ENCODE peak calls at places on chromosomes 16 and 17, in eight cellular contexts. I is Calu3; C is OCI-LY7; E is tibial artery; P is cardiac fibroblast; S is omental fat pad; N is SK-N-SH; B is CD8-positive, alpha-beta T cell. Q is an unnamed sample.

GRCh38 chr16:7313170-7313569 is 19.5 kb upstream of the RBFOX1 start:
- DNase-seq in I (no peak), C (peak; percentile 1), E (no peak), P (no peak), S (no peak), N (peak; percentile 43), B (no peak), Q (no peak)

GRCh38 chr17:7650509-7651096 is at the start of gene ATP1B2:
- DNase-seq in I (peak; percentile 24), C (peak; percentile 41), E (peak; percentile 59), P (peak; percentile 51), S (peak; percentile 58), N (peak; percentile 95), B (peak; percentile 74), Q (peak; percentile 68)

GRCh38 chr17:75130632-75131277 is 787 bp downstream of the NT5C start:
- DNase-seq in I (peak; percentile 61), C (peak; percentile 82), E (no peak), P (peak; percentile 66), S (no peak), N (peak; percentile 91), B (peak; percentile 47), Q (no peak)

GRCh38 chr17:61307905-61308886 is 91.4 kb upstream of the TBX2 start:
- DNase-seq in I (no peak), C (no peak), E (no peak), P (peak; percentile 93), S (no peak), N (no peak), B (no peak), Q (no peak)

GRCh38 chr16:24652209-24652712 is 77.2 kb upstream of the TNRC6A start:
- DNase-seq in I (no peak), C (no peak), E (no peak), P (no peak), S (no peak), N (peak; percentile 30), B (no peak), Q (no peak)

GRCh38 chr16:83059237-83059636 is 432.5 kb downstream of the CDH13 start:
- DNase-seq in I (no peak), C (no peak), E (no peak), P (no peak), S (no peak), N (no peak), B (no peak), Q (no peak)

GRCh38 chr16:70778901-70779309 is 22.1 kb downstream of the VAC14 start:
- DNase-seq in I (no peak), C (no peak), E (peak; percentile 75), P (peak; percentile 88), S (peak; percentile 86), N (peak; percentile 66), B (no peak), Q (no peak)

GRCh38 chr17:44083250-44083849 is 12.8 kb downstream of the G6PC3 start:
- DNase-seq in I (peak; percentile 75), C (peak; percentile 13), E (no peak), P (no peak), S (no peak), N (peak; percentile 50), B (no peak), Q (no peak)

GRCh38 chr16:20704281-20704680 is 6.8 kb upstream of the ACSM1 start:
- DNase-seq in I (no peak), C (no peak), E (no peak), P (no peak), S (no peak), N (no peak), B (no peak), Q (no peak)

GRCh38 chr17:28407130-28407973 is 1.3 kb upstream of the SLC46A1 start:
- DNase-seq in I (no peak), C (no peak), E (no peak), P (no peak), S (no peak), N (no peak), B (no peak), Q (no peak)

GRCh38 chr17:74959826-74960738 is 12.5 kb downstream of the HID1 start:
- DNase-seq in I (no peak), C (no peak), E (no peak), P (no peak), S (no peak), N (no peak), B (no peak), Q (no peak)

GRCh38 chr17:74392848-74393247 is 25.5 kb downstream of the GPR142 start:
- DNase-seq in I (no peak), C (peak; percentile 54), E (no peak), P (no peak), S (no peak), N (no peak), B (no peak), Q (no peak)

DNA sequence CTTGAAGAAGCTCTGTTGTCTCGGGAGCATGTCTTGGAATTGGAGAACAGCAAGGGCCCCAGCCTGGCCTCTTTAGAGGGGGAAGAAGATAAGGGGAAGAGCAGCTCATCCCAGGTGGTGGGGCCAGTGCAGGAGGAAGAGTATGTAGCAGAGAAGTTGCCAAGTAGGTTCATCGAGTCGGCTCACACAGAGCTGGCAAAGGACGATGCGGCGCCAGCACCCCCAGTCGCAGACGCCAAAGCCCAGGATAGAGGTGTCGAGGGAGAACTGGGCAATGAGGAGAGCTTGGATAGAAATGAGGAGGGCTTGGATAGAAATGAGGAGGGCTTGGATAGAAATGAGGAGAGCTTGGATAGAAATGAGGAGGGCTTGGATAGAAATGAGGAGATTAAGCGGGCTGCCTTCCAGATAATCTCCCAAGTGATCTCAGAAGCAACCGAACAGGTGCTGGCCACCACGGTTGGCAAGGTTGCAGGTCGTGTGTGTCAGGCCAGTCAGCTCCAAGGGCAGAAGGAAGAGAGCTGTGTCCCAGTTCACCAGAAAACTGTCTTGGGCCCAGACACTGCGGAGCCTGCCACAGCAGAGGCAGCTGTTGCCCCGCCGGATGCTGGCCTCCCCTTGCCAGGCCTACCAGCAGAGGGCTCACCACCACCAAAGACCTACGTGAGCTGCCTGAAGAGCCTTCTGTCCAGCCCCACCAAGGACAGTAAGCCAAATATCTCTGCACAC is 21.2 kb downstream of the AKAP1 start:
- DNase-seq in I (peak; percentile 17), C (no peak), E (no peak), P (no peak), S (no peak), N (peak; percentile 52), B (no peak), Q (no peak)
- TF ChIP-seq CTCF in I (no peak), C (peak; percentile 61), E (no peak), P (peak; percentile 22), S (no peak), N (no peak), B (no peak), Q (no peak)

GRCh38 chr17:47948706-47949196 is 7.4 kb downstream of the PNPO start:
- DNase-seq in I (peak; percentile 45), C (no peak), E (no peak), P (no peak), S (no peak), N (no peak), B (no peak), Q (no peak)

GRCh38 chr17:47950448-47950847 is 7.2 kb downstream of the PRR15L start:
- DNase-seq in I (peak; percentile 84), C (no peak), E (no peak), P (no peak), S (no peak), N (no peak), B (no peak), Q (no peak)

GRCh38 chr17:47946929-47947397 is 5.6 kb downstream of the PNPO start:
- DNase-seq in I (peak; percentile 95), C (peak; percentile 71), E (peak; percentile 77), P (peak; percentile 85), S (peak; percentile 83), N (peak; percentile 86), B (peak; percentile 73), Q (peak; percentile 58)

GRCh38 chr17:47949951-47950350 is 7.7 kb downstream of the PRR15L start:
- DNase-seq in I (peak; percentile 57), C (peak; percentile 17), E (no peak), P (no peak), S (no peak), N (no peak), B (no peak), Q (no peak)

DNA sequence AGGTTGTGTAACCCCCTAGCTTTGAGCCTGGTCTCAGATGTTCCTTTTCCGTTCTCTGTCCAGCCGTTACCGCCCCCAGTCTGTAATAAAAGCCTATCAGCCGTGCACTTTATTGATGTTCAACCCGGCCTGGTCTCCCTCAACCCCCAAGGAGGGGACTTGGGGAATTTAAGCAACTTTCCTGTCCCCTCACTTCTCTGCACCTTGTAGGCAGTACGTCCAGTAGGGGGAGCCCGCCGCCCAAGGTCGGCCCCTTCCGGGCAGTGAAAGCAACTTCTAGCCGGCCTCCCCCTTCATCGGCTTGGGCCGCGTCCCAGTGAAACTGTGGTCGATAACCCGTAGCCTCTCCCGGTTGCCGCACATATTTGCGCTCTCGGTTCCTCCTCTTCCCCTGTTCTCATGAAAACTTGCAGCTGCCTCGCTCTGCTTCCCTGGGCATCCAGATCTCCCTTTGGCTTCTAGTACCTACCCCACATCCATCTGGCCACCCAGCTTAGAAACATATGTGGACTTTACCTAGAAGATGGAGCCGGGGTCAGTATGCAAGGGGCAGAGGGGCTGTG is 7.9 kb downstream of the PNPO start:
- DNase-seq in I (peak; percentile 99), C (peak; percentile 82), E (peak; percentile 80), P (peak; percentile 92), S (peak; percentile 89), N (peak; percentile 90), B (peak; percentile 86), Q (peak; percentile 78)
- TF ChIP-seq CTCF in I (peak; percentile 98), C (peak; percentile 95), E (peak; percentile 90), P (peak; percentile 89), S (peak; percentile 76), N (peak; percentile 100), B (peak; percentile 78), Q (peak; percentile 95)

GRCh38 chr16:66662445-66663194 is 33.9 kb downstream of the CMTM4 start:
- DNase-seq in I (peak; percentile 18), C (peak; percentile 44), E (no peak), P (peak; percentile 58), S (no peak), N (peak; percentile 45), B (no peak), Q (no peak)
- TF ChIP-seq CTCF in I (no peak), C (peak; percentile 80), E (peak; percentile 54), P (peak; percentile 60), S (no peak), N (peak; percentile 70), B (no peak), Q (peak; percentile 21)

DNA sequence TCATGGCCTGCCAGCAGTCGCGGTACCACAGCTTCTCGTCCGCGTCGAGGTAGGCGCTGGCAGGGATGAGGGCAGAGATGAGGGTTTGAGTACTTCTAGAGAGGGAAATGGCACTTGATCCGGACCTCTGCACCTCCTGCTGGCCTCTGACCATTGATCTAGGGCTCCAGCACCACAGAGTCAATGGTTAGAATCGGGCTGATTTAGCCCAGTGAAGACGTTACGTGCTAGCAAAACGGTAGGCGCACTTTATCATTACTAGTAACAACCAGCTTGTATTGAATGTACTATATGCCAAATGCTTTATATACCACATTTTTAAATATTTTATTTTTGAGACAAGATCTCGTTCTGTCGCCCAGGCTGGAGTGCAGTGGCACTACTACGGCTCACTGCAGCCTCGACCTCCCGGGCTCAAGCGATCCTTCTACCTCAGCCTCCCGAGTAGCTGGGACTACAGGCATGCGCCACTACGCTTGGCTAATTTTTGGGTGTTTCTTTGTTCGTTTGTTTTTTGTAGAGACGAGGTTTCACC is 526 bp downstream of the TSNAXIP1 start:
- DNase-seq in I (no peak), C (no peak), E (no peak), P (no peak), S (no peak), N (no peak), B (no peak), Q (no peak)
- TF ChIP-seq CTCF in I (no peak), C (no peak), E (no peak), P (peak; percentile 24), S (no peak), N (peak; percentile 35), B (no peak), Q (no peak)

Q was measured in CD14-positive monocyte.